ENCODE peak calls at places on chromosomes 3 and 15, in five cellular contexts. J is uterus; T is CD4-positive, alpha-beta T cell; P is lower lobe of right lung; B is cardiac muscle cell. M is an unnamed sample.
A peak's percentile ranks its signal among the peaks of the same experiment; 100 is the strongest.

GRCh38 chr3:87437765-87438164 is 161.4 kb upstream of the POU1F1 start:
- DNase-seq in J (no peak), P (no peak), T (no peak), B (no peak), M (no peak)

GRCh38 chr3:113254171-113254947 is 43.0 kb downstream of the BOC start:
- DNase-seq in B (peak; percentile 38), P (no peak), J (peak; percentile 69), T (no peak), M (no peak)

GRCh38 chr3:100072328-100073048 is 41.8 kb downstream of the FILIP1L start:
- DNase-seq in B (peak; percentile 52), P (no peak), T (no peak), J (no peak), M (no peak)

GRCh38 chr3:142963266-142964149 is at the start of gene PAQR9:
- DNase-seq in B (peak; percentile 24), J (no peak), T (no peak), P (no peak), M (no peak)

GRCh38 chr15:84937144-84937543 is 44.5 kb upstream of the PDE8A start:
- DNase-seq in J (no peak), P (no peak), T (no peak), B (no peak), M (no peak)

GRCh38 chr3:45479627-45480026 is 91.3 kb downstream of the LARS2 start:
- DNase-seq in J (no peak), B (peak; percentile 85), T (no peak), P (no peak), M (no peak)

GRCh38 chr3:71713041-71713440 is 12.2 kb downstream of the EIF4E3 start:
- DNase-seq in T (no peak), B (no peak), J (no peak), P (no peak), M (no peak)

GRCh38 chr15:40421246-40422157 is 15.9 kb downstream of the IVD start:
- DNase-seq in B (peak; percentile 76), P (peak; percentile 89), T (peak; percentile 87), J (peak; percentile 61), M (no peak)

GRCh38 chr15:23420806-23421575 is 26.1 kb downstream of the GOLGA6L2 start:
- DNase-seq in T (no peak), P (no peak), B (no peak), J (no peak), M (no peak)

GRCh38 chr15:57183614-57184344 is 192.5 kb upstream of the CGNL1 start:
- DNase-seq in J (no peak), B (peak; percentile 73), T (no peak), P (no peak), M (no peak)

GRCh38 chr3:33128706-33129105 is 14.9 kb downstream of the CRTAP start:
- DNase-seq in T (no peak), J (no peak), P (no peak), B (peak; percentile 10), M (no peak)

GRCh38 chr3:102174832-102175374 is 259.9 kb upstream of the ZPLD1 start:
- DNase-seq in P (no peak), B (no peak), J (no peak), T (no peak), M (no peak)

GRCh38 chr3:23659274-23659673 is 146.5 kb upstream of the UBE2E1 start:
- DNase-seq in B (no peak), T (no peak), J (no peak), P (no peak), M (no peak)

GRCh38 chr15:28098766-28099554 is at the start of gene OCA2:
- DNase-seq in T (peak; percentile 78), B (peak; percentile 47), P (peak; percentile 79), J (no peak), M (no peak)

GRCh38 chr3:187242435-187242834 is 45.1 kb downstream of the RTP1 start:
- DNase-seq in T (no peak), B (no peak), P (no peak), J (no peak), M (no peak)

GRCh38 chr3:39707314-39707909 is 102.0 kb upstream of the MYRIP start:
- DNase-seq in T (no peak), B (peak; percentile 64), P (no peak), J (no peak), M (no peak)

GRCh38 chr15:101351736-101352135 is 56.7 kb upstream of the SNRPA1 start:
- DNase-seq in J (no peak), P (no peak), T (no peak), B (no peak), M (no peak)

GRCh38 chr15:34610388-34610787 is 26.9 kb upstream of the GOLGA8B start:
- DNase-seq in T (no peak), P (no peak), B (no peak), J (no peak), M (no peak)

GRCh38 chr3:129793947-129794318 is 99.6 kb downstream of the TMCC1 start:
- DNase-seq in J (no peak), B (no peak), T (no peak), P (no peak), M (no peak)

GRCh38 chr15:84915011-84915958 is 30.8 kb downstream of the SLC28A1 start:
- DNase-seq in T (no peak), P (peak; percentile 60), J (peak; percentile 93), B (peak; percentile 78), M (no peak)

GRCh38 chr15:77012117-77012712 is 17.3 kb downstream of the PSTPIP1 start:
- DNase-seq in B (no peak), J (no peak), T (no peak), P (no peak), M (no peak)

GRCh38 chr3:197309528-197310361 is 11.3 kb upstream of the DLG1 start:
- DNase-seq in P (no peak), J (peak; percentile 31), T (no peak), B (peak; percentile 93), M (no peak)

GRCh38 chr3:182486459-182486858 is 306.8 kb upstream of the ATP11B start:
- DNase-seq in P (no peak), J (no peak), B (no peak), T (no peak), M (no peak)

GRCh38 chr3:14803101-14803980 is 15.4 kb upstream of the FGD5 start:
- DNase-seq in J (peak; percentile 41), B (peak; percentile 60), P (no peak), T (no peak), M (no peak)

GRCh38 chr3:136543385-136543784 is 208.8 kb downstream of the STAG1 start:
- DNase-seq in J (no peak), B (peak; percentile 63), P (no peak), T (no peak), M (no peak)

GRCh38 chr3:32780735-32781210 is 37.0 kb upstream of the TRIM71 start:
- DNase-seq in B (peak; percentile 59), T (no peak), P (peak; percentile 78), J (no peak), M (no peak)

GRCh38 chr3:9108876-9109569 is 140.4 kb downstream of the SRGAP3 start:
- DNase-seq in J (no peak), P (no peak), T (no peak), B (peak; percentile 38), M (no peak)

GRCh38 chr3:82055792-82056191 is 294.3 kb upstream of the GBE1 start:
- DNase-seq in T (no peak), P (no peak), B (no peak), J (no peak), M (no peak)

GRCh38 chr3:117486709-117487394 is 777.3 kb downstream of the TUSC7 start:
- DNase-seq in P (no peak), B (no peak), J (no peak), T (no peak), M (no peak)

GRCh38 chr15:99435761-99436346 is 129.9 kb upstream of the MEF2A start:
- DNase-seq in B (no peak), J (peak; percentile 18), T (peak; percentile 31), P (no peak), M (no peak)

GRCh38 chr3:127588675-127589577 is 1.6 kb downstream of the TPRA1 start:
- DNase-seq in T (no peak), P (no peak), B (peak; percentile 74), J (no peak), M (no peak)

GRCh38 chr3:188059346-188059745 is 94.6 kb upstream of the LPP start:
- DNase-seq in T (no peak), J (no peak), B (no peak), P (no peak), M (no peak)

GRCh38 chr3:1528621-1529020 is 435.8 kb downstream of the CNTN6 start:
- DNase-seq in T (no peak), P (no peak), B (no peak), J (no peak), M (no peak)

GRCh38 chr3:1532935-1533606 is 440.2 kb downstream of the CNTN6 start:
- DNase-seq in B (no peak), T (no peak), J (no peak), P (no peak), M (no peak)

GRCh38 chr3:1531981-1532380 is 439.2 kb downstream of the CNTN6 start:
- DNase-seq in P (no peak), B (no peak), T (no peak), J (no peak), M (no peak)

GRCh38 chr3:1527780-1528179 is 435.0 kb downstream of the CNTN6 start:
- DNase-seq in J (no peak), B (no peak), P (no peak), T (no peak), M (no peak)

DNA sequence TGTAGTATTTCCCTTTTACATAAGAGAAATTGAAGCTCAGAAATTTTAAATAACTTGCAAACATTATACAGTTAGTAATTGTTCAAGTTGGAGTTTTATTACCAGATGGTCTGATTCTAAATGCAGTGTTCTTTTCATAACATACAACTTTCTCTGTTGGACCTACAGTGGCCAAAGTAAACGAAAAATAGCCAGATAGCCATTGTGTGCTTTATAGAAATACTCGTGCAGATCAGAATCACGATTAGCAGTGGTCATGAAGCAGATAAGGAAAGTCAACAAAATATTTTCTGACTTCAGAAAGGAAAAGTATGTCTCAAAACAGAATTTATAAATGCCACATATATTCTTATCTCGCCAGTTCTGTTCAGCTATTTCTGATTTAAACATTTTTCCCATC is 436.8 kb downstream of the CNTN6 start:
- DNase-seq in P (no peak), J (no peak), B (no peak), T (no peak), M (no peak)
- H3K9me3 ChIP-seq in P (no peaks in the 10 kb centered on the region), J (no peaks in the 10 kb centered on the region), B (no peaks in the 10 kb centered on the region), T (no peaks in the 10 kb centered on the region), M (peaks cover 4% of the 10 kb centered on the region)

GRCh38 chr15:25088261-25088790 is 133.5 kb downstream of the SNRPN start:
- DNase-seq in P (no peak), J (no peak), B (no peak), T (no peak), M (no peak)
- H3K9me3 ChIP-seq in P (peaks cover 99% of the 10 kb centered on the region), J (peaks cover 67% of the 10 kb centered on the region), B (no peaks in the 10 kb centered on the region), T (peaks cover 95% of the 10 kb centered on the region), M (peaks cover 5% of the 10 kb centered on the region)

DNA sequence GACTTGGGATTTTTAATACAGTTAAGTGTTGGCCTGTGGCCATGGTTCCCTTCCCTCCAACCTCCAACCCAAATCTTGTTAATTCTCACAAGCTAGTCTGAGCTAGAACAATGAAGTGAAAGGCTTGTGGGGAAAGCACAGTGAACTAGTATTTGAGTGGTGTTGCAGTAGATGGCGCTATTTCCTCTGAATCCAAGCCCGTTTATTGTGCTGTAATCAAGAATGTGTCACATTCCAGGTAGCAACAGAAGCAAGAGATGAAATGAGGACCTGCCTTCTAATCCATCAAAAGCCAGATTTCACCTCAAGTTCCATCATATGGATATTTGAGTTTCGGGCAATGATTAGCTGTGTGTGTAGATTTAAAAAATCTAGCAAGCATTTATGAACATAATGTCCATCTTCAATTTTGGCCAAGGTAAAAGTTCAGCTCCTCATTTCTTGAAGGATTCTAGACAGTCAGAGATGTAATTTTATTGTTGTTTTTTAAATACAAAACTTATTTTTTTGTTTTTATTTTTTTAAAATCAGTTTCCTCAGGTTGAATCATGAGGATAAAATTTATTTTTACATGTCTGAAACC is 160.7 kb downstream of the SQOR start:
- DNase-seq in P (no peak), T (no peak), J (no peak), B (peak; percentile 60), M (no peak)
- H3K9me3 ChIP-seq in P (no peaks in the 10 kb centered on the region), T (no peaks in the 10 kb centered on the region), J (no peaks in the 10 kb centered on the region), B (no peaks in the 10 kb centered on the region), M (no peaks in the 10 kb centered on the region)

GRCh38 chr3:138025553-138025952 is 15.6 kb downstream of the CLDN18 start:
- DNase-seq in P (no peak), J (no peak), T (no peak), B (no peak), M (no peak)
- H3K9me3 ChIP-seq in P (no peaks in the 10 kb centered on the region), J (no peaks in the 10 kb centered on the region), T (no peaks in the 10 kb centered on the region), B (no peaks in the 10 kb centered on the region), M (no peaks in the 10 kb centered on the region)